ENCODE peak calls at places on chromosomes 6 and 20, in six cellular contexts. Y is trophoblast cell, A is IMR-90, S is neuronal stem cell, V is H9, H is H1. F is an unnamed sample.

GRCh38 chr6:146041282-146041681 is 12.4 kb downstream of the GRM1 start:
- DNase-seq in Y (peak), A (no peak), S (no peak), V (peak), H (peak), F (peak)

GRCh38 chr6:166422201-166422940 is 39.6 kb upstream of the MPC1 start:
- DNase-seq in Y (no peak), A (no peak), S (no peak), V (no peak), H (no peak), F (no peak)

GRCh38 chr6:53894086-53894485 is 99.3 kb downstream of the LRRC1 start:
- DNase-seq in Y (peak), A (peak), S (no peak), V (no peak), H (no peak), F (peak)

GRCh38 chr6:156879235-156879995 is 102.2 kb downstream of the ARID1B start:
- DNase-seq in Y (no peak), A (peak), S (no peak), V (no peak), H (no peak), F (peak)

GRCh38 chr20:10219452-10219791 is 792 bp downstream of the SNAP25 start:
- DNase-seq in Y (peak), A (peak), S (peak), V (peak), H (no peak), F (peak)

GRCh38 chr20:9035129-9035528 is 33.8 kb upstream of the PLCB4 start:
- DNase-seq in Y (peak), A (peak), S (no peak), V (no peak), H (no peak), F (peak)

GRCh38 chr20:38195521-38195920 is 30.5 kb upstream of the TGM2 start:
- DNase-seq in Y (no peak), A (no peak), S (no peak), V (no peak), H (no peak), F (no peak)

GRCh38 chr20:37282558-37282957 is 6.9 kb upstream of the MANBAL start:
- DNase-seq in Y (peak), A (peak), S (no peak), V (no peak), H (no peak), F (peak)

GRCh38 chr6:90039911-90040310 is 145.6 kb downstream of the GJA10 start:
- DNase-seq in Y (no peak), A (peak), S (no peak), V (no peak), H (no peak), F (no peak)

GRCh38 chr6:121247386-121247785 is 86.9 kb downstream of the TBC1D32 start:
- DNase-seq in Y (no peak), A (peak), S (no peak), V (no peak), H (no peak), F (peak)

GRCh38 chr6:35088281-35089215 is 52.6 kb downstream of the TCP11 start:
- DNase-seq in Y (no peak), A (no peak), S (no peak), V (peak), H (no peak), F (no peak)

GRCh38 chr6:109511832-109512231 is 28.8 kb upstream of the ZBTB24 start:
- DNase-seq in Y (no peak), A (no peak), S (no peak), V (no peak), H (no peak), F (no peak)

GRCh38 chr6:69756357-69756756 is 40.5 kb downstream of the LMBRD1 start:
- DNase-seq in Y (no peak), A (no peak), S (no peak), V (no peak), H (no peak), F (no peak)

GRCh38 chr6:75204222-75204958 is 1.5 kb downstream of the COL12A1 start:
- DNase-seq in Y (peak), A (peak), S (peak), V (peak), H (no peak), F (peak)
- H4K91ac ChIP-seq in Y (no peak), A (peak), S (no peak), V (no peak), H (no peak), F (no peak)

DNA sequence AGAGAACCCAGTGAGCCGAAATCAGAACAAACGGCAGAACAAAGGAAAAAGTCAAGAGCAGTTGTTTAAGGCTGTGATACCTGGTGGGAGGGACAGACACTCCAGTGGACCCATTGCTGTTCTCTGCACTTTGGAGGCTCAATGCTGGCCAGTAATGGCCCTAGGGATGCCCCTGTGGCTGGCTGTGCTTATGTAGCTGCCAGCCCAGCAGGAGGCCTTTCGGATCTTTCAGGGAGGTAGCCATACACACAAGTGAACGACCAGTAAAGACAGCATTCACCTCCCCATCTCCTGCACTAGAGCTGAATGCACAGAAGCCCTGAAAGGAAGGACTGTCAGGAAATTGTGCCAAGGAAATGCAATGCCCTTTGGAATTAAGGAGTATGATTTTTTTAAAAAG is 34.3 kb downstream of the GPLD1 start:
- DNase-seq in Y (no peak), A (no peak), S (no peak), V (no peak), H (no peak), F (no peak)
- H4K91ac ChIP-seq in Y (no peak), A (no peak), S (no peak), V (no peak), H (no peak), F (no peak)

DNA sequence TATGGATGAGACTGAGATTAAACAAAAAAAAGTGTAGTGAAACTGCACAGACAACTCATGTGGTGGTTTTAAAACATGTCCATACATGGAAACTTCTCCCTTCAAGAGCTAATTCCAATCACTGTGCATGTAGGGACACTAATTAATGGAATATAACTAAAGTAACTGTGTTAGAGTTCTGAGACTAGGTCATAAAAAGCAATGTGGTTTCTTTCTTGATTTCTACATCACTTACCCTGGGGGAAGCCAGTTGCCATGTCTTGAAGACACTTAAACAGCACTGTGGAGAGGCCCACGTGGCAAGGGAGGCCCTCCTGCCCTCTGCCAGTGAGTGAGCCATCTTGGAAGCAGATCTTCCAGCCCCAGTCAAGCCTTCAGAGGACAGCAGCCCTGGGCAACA is 118.2 kb upstream of the DST start:
- DNase-seq in Y (no peak), A (no peak), S (no peak), V (no peak), H (no peak), F (no peak)
- H4K91ac ChIP-seq in Y (no peak), A (no peak), S (no peak), V (no peak), H (no peak), F (peak)

GRCh38 chr6:131134220-131134831 is 941 bp upstream of the AKAP7 start:
- DNase-seq in Y (no peak), A (no peak), S (no peak), V (no peak), H (no peak), F (no peak)
- H4K91ac ChIP-seq in Y (no peak), A (peak), S (no peak), V (no peak), H (no peak), F (no peak)

GRCh38 chr6:169826697-169827096 is 75.3 kb downstream of the ERMARD start:
- DNase-seq in Y (no peak), A (no peak), S (no peak), V (no peak), H (no peak), F (no peak)

GRCh38 chr6:169825558-169826225 is 74.3 kb downstream of the ERMARD start:
- DNase-seq in Y (no peak), A (no peak), S (no peak), V (no peak), H (no peak), F (no peak)

GRCh38 chr6:169824848-169825557 is 73.6 kb downstream of the ERMARD start:
- DNase-seq in Y (no peak), A (no peak), S (no peak), V (peak), H (no peak), F (no peak)

GRCh38 chr6:169827372-169827771 is 76.0 kb downstream of the ERMARD start:
- DNase-seq in Y (no peak), A (no peak), S (no peak), V (peak), H (no peak), F (no peak)

GRCh38 chr6:169824021-169824420 is 72.6 kb downstream of the ERMARD start:
- DNase-seq in Y (no peak), A (no peak), S (no peak), V (peak), H (no peak), F (no peak)
- H4K91ac ChIP-seq in Y (no peak), A (no peak), S (no peak), V (no peak), H (no peak), F (no peak)

GRCh38 chr6:110621061-110621460 is 144.6 kb upstream of the SLC22A16 start:
- DNase-seq in Y (no peak), A (no peak), S (no peak), V (no peak), H (no peak), F (no peak)

GRCh38 chr6:110617057-110617456 is 140.6 kb upstream of the SLC22A16 start:
- DNase-seq in Y (no peak), A (no peak), S (no peak), V (no peak), H (no peak), F (no peak)

GRCh38 chr6:110620065-110620464 is 143.7 kb upstream of the SLC22A16 start:
- DNase-seq in Y (no peak), A (no peak), S (no peak), V (no peak), H (no peak), F (no peak)

GRCh38 chr6:110618591-110619267 is 142.3 kb upstream of the SLC22A16 start:
- DNase-seq in Y (no peak), A (peak), S (peak), V (no peak), H (no peak), F (peak)

GRCh38 chr6:110619275-110619908 is 143.0 kb upstream of the SLC22A16 start:
- DNase-seq in Y (no peak), A (no peak), S (no peak), V (no peak), H (no peak), F (no peak)
- H4K91ac ChIP-seq in Y (no peak), A (no peak), S (no peak), V (no peak), H (no peak), F (no peak)

GRCh38 chr6:106431972-106432371 is 71.5 kb downstream of the CRYBG1 start:
- DNase-seq in Y (no peak), A (no peak), S (no peak), V (no peak), H (no peak), F (no peak)
- H4K91ac ChIP-seq in Y (no peak), A (no peak), S (no peak), V (no peak), H (no peak), F (no peak)

F was measured in mesenchymal stem cell.